ENCODE peak calls at places on chromosome 13, in five cellular contexts. U, D, T, P and B are unnamed samples.

GRCh38 chr13:112894673-112895481 is 74.1 kb upstream of the MCF2L start:
- DNase-seq in U (no peak), D (no peak), T (no peak), P (peak), B (no peak)

GRCh38 chr13:21402586-21403307 is 56.4 kb downstream of the ZDHHC20 start:
- DNase-seq in U (peak), D (no peak), T (no peak), P (no peak), B (no peak)

GRCh38 chr13:93217701-93218100 is 8.9 kb upstream of the GPC6 start:
- DNase-seq in U (no peak), D (no peak), T (no peak), P (no peak), B (no peak)

GRCh38 chr13:95411641-95412040 is 110.4 kb upstream of the ABCC4 start:
- DNase-seq in U (no peak), D (no peak), T (no peak), P (no peak), B (no peak)

GRCh38 chr13:25741796-25742195 is 310.0 kb downstream of the SHISA2 start:
- DNase-seq in U (no peak), D (no peak), T (no peak), P (no peak), B (no peak)

GRCh38 chr13:101624981-101625380 is 172.5 kb downstream of the ITGBL1 start:
- DNase-seq in U (no peak), D (no peak), T (no peak), P (no peak), B (no peak)

GRCh38 chr13:93652942-93653341 is 426.3 kb downstream of the GPC6 start:
- DNase-seq in U (no peak), D (no peak), T (no peak), P (no peak), B (no peak)

GRCh38 chr13:32381539-32381938 is 46.4 kb downstream of the N4BP2L1 start:
- DNase-seq in U (peak), D (no peak), T (no peak), P (no peak), B (no peak)

GRCh38 chr13:66915596-66916185 is 314.4 kb downstream of the PCDH9 start:
- DNase-seq in U (no peak), D (no peak), T (no peak), P (no peak), B (no peak)

GRCh38 chr13:20848944-20849343 is 53.6 kb downstream of the XPO4 start:
- DNase-seq in U (no peak), D (no peak), T (no peak), P (no peak), B (no peak)

GRCh38 chr13:111066544-111066943 is 48.6 kb upstream of the ARHGEF7 start:
- DNase-seq in U (no peak), D (no peak), T (no peak), P (no peak), B (no peak)

DNA sequence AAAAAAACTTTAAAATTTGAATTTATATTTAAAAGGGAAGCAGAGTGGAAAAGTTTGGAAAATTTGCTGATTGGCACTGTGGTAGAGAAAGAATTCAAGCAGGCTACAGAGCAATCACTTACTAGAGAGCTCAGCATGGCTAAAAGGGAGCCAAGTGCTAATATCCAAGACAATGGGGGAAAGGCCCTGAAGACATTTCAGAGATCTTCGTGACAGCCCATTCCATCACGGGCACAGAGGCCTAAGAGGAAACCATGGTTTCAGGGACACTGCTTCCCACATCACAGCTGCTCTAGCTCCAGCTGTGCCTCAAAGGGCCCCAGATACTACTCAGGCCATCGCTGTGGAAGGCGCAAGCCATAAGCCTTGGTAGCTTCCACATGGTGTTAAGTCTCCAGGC is 73.7 kb downstream of the SGCG start:
- DNase-seq in U (no peak), D (no peak), T (no peak), P (no peak), B (no peak)
- H3K27ac ChIP-seq in U (no peak), D (no peak), T (no peak), P (no peak), B (no peak)

GRCh38 chr13:50678464-50679162 is 164.9 kb downstream of the DLEU7 start:
- DNase-seq in U (no peak), D (no peak), T (no peak), P (no peak), B (no peak)
- H3K27ac ChIP-seq in U (no peak), D (no peak), T (no peak), P (no peak), B (peak)

GRCh38 chr13:45316996-45317395 is 24.0 kb downstream of the TPT1 start:
- DNase-seq in U (no peak), D (no peak), T (no peak), P (no peak), B (no peak)
- H3K27ac ChIP-seq in U (no peak), D (no peak), T (no peak), P (no peak), B (no peak)

GRCh38 chr13:98328511-98328910 is 151.4 kb upstream of the RNF113B start:
- DNase-seq in U (no peak), D (no peak), T (no peak), P (no peak), B (no peak)
- H3K27ac ChIP-seq in U (no peak), D (no peak), T (no peak), P (no peak), B (no peak)

GRCh38 chr13:22931576-22931975 is 249.2 kb upstream of the SGCG start:
- DNase-seq in U (no peak), D (no peak), T (no peak), P (no peak), B (no peak)

GRCh38 chr13:22929391-22930126 is 251.2 kb upstream of the SGCG start:
- DNase-seq in U (no peak), D (no peak), T (no peak), P (no peak), B (no peak)

GRCh38 chr13:22927008-22927393 is 253.8 kb upstream of the SGCG start:
- DNase-seq in U (no peak), D (no peak), T (no peak), P (no peak), B (no peak)

DNA sequence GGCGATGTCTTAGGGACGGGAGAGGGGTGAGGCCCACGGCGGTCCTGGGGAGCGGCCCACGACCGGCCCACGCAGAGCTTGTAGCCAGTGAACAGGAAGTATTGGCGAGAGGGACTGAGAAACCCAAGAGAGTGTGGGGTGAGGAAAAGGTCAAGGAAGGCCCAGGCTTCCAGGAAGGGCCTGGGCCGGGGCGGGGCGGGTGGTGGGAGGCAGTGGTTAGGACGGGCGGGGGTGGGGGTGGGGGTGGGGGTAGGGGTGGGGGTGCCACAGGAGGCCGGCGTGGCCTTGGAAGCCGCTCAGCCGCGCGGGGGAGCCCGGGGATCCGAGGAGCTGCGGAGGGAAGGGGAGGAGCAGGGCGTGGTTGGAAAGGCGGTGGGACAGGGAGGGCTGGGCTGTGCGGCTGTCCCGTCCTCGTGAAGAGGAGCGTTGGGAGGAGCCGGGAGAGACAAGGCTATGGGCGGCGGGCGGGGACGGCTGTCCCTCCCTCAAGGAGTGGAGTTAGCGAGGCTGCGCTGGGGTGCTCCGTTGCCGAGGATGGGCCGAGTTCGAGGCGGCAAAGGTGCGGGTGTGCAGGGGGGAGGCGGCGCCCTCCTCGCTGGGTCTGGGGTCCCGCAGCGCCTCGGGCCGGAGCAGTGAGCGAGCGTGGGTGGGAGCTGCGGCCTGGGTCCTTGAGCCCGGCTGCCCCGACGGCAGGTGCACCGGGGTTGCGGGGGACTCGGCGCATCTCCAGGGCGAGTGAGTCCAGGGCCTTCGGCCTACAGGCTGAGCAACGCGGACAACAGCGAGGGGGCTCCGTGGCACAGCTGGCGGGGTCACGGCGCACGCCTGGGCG is 254.4 kb upstream of the SGCG start:
- DNase-seq in U (no peak), D (no peak), T (no peak), P (no peak), B (peak)
- H3K27ac ChIP-seq in U (no peak), D (no peak), T (no peak), P (no peak), B (no peak)